ENCODE peak calls at places on chromosomes 7 and 10, in four cellular contexts. One of them, this sample, is unnamed.

GRCh38 chr7:108284349-108285017 is 154.3 kb upstream of the LAMB4 start:
- DNase-seq in activated CD4-positive, CD25-positive, alpha-beta regulatory T cell: no peak
- DNase-seq in MG63: no peak
- DNase-seq in NCI-H2107: no peak
- DNase-seq in this sample: no peak

GRCh38 chr10:121797490-121797889 is 130.3 kb downstream of the ATE1 start:
- DNase-seq in NCI-H2107: no peak
- DNase-seq in activated CD4-positive, CD25-positive, alpha-beta regulatory T cell: no peak
- DNase-seq in MG63: no peak
- DNase-seq in this sample: no peak

GRCh38 chr10:71771821-71772617 is 1.3 kb downstream of the VSIR start:
- DNase-seq in MG63: peak
- DNase-seq in NCI-H2107: no peak
- DNase-seq in activated CD4-positive, CD25-positive, alpha-beta regulatory T cell: no peak
- DNase-seq in this sample: peak

GRCh38 chr7:23468721-23469149 is 1.6 kb downstream of the IGF2BP3 start:
- DNase-seq in activated CD4-positive, CD25-positive, alpha-beta regulatory T cell: no peak
- DNase-seq in NCI-H2107: no peak
- DNase-seq in MG63: peak
- DNase-seq in this sample: no peak

GRCh38 chr10:484925-485661 is 204.4 kb downstream of the DIP2C start:
- DNase-seq in MG63: peak
- DNase-seq in NCI-H2107: no peak
- DNase-seq in activated CD4-positive, CD25-positive, alpha-beta regulatory T cell: no peak
- DNase-seq in this sample: no peak

GRCh38 chr10:6034371-6034770 is 27.8 kb downstream of the IL2RA start:
- DNase-seq in activated CD4-positive, CD25-positive, alpha-beta regulatory T cell: no peak
- DNase-seq in NCI-H2107: no peak
- DNase-seq in MG63: no peak
- DNase-seq in this sample: no peak

GRCh38 chr7:97555845-97556431 is 175.9 kb upstream of the TAC1 start:
- DNase-seq in MG63: no peak
- DNase-seq in NCI-H2107: peak
- DNase-seq in activated CD4-positive, CD25-positive, alpha-beta regulatory T cell: no peak
- DNase-seq in this sample: no peak

GRCh38 chr10:1571587-1572237 is 165.6 kb downstream of the ADARB2 start:
- DNase-seq in activated CD4-positive, CD25-positive, alpha-beta regulatory T cell: no peak
- DNase-seq in NCI-H2107: no peak
- DNase-seq in MG63: no peak
- DNase-seq in this sample: no peak

GRCh38 chr7:9921326-9921725 is 1052.3 kb upstream of the PHF14 start:
- DNase-seq in MG63: no peak
- DNase-seq in activated CD4-positive, CD25-positive, alpha-beta regulatory T cell: no peak
- DNase-seq in NCI-H2107: no peak
- DNase-seq in this sample: no peak

GRCh38 chr7:116464375-116464774 is 35.2 kb upstream of the CAV2 start:
- DNase-seq in MG63: no peak
- DNase-seq in NCI-H2107: no peak
- DNase-seq in activated CD4-positive, CD25-positive, alpha-beta regulatory T cell: no peak
- DNase-seq in this sample: no peak

GRCh38 chr7:129522088-129522970 is 20.0 kb downstream of the SMKR1 start:
- DNase-seq in NCI-H2107: no peak
- DNase-seq in MG63: no peak
- DNase-seq in activated CD4-positive, CD25-positive, alpha-beta regulatory T cell: no peak
- DNase-seq in this sample: no peak

GRCh38 chr7:92042056-92042737 is 92.1 kb downstream of the CYP51A1 start:
- DNase-seq in NCI-H2107: no peak
- DNase-seq in MG63: no peak
- DNase-seq in activated CD4-positive, CD25-positive, alpha-beta regulatory T cell: no peak
- DNase-seq in this sample: no peak

GRCh38 chr10:14019983-14020668 is 310.6 kb downstream of the FRMD4A start:
- DNase-seq in NCI-H2107: no peak
- DNase-seq in MG63: no peak
- DNase-seq in activated CD4-positive, CD25-positive, alpha-beta regulatory T cell: no peak
- DNase-seq in this sample: no peak

GRCh38 chr7:55546826-55547225 is 25.5 kb downstream of the VOPP1 start:
- DNase-seq in MG63: peak
- DNase-seq in activated CD4-positive, CD25-positive, alpha-beta regulatory T cell: no peak
- DNase-seq in NCI-H2107: peak
- DNase-seq in this sample: peak

GRCh38 chr10:59830601-59831259 is 75.6 kb downstream of the CCDC6 start:
- DNase-seq in NCI-H2107: no peak
- DNase-seq in activated CD4-positive, CD25-positive, alpha-beta regulatory T cell: no peak
- DNase-seq in MG63: peak
- DNase-seq in this sample: peak

GRCh38 chr7:151286148-151286547 is 37.7 kb upstream of the SMARCD3 start:
- DNase-seq in NCI-H2107: no peak
- DNase-seq in MG63: no peak
- DNase-seq in activated CD4-positive, CD25-positive, alpha-beta regulatory T cell: no peak
- DNase-seq in this sample: no peak

GRCh38 chr7:26508481-26508880 is 216.8 kb downstream of the SNX10 start:
- DNase-seq in NCI-H2107: peak
- DNase-seq in MG63: no peak
- DNase-seq in activated CD4-positive, CD25-positive, alpha-beta regulatory T cell: no peak
- DNase-seq in this sample: no peak

GRCh38 chr7:157337316-157338149 is 729 bp downstream of the DNAJB6 start:
- DNase-seq in MG63: peak
- DNase-seq in activated CD4-positive, CD25-positive, alpha-beta regulatory T cell: peak
- DNase-seq in NCI-H2107: no peak
- DNase-seq in this sample: no peak

GRCh38 chr7:41900034-41900433 is 197.1 kb upstream of the INHBA start:
- DNase-seq in MG63: no peak
- DNase-seq in NCI-H2107: no peak
- DNase-seq in activated CD4-positive, CD25-positive, alpha-beta regulatory T cell: no peak
- DNase-seq in this sample: no peak

GRCh38 chr7:40192036-40192435 is 57.2 kb downstream of the SUGCT start:
- DNase-seq in MG63: no peak
- DNase-seq in NCI-H2107: no peak
- DNase-seq in activated CD4-positive, CD25-positive, alpha-beta regulatory T cell: no peak
- DNase-seq in this sample: no peak